ENCODE peak calls at places on chromosomes 2 and 18, in six cellular contexts. One of them, this sample, is unnamed.

GRCh38 chr2:55097083-55097461 is 46.8 kb upstream of the RTN4 start:
- DNase-seq in EL: peak
- DNase-seq in neuronal stem cell: no peak
- DNase-seq in kidney: no peak
- DNase-seq in NCI-H146: no peak
- DNase-seq in adrenal gland: peak
- DNase-seq in this sample: no peak

GRCh38 chr2:225748606-225749005 is 349.1 kb downstream of the NYAP2 start:
- DNase-seq in EL: no peak
- DNase-seq in neuronal stem cell: no peak
- DNase-seq in kidney: no peak
- DNase-seq in NCI-H146: no peak
- DNase-seq in adrenal gland: no peak
- DNase-seq in this sample: no peak

GRCh38 chr18:44133483-44133882 is 547.2 kb upstream of the SETBP1 start:
- DNase-seq in EL: no peak
- DNase-seq in neuronal stem cell: no peak
- DNase-seq in kidney: no peak
- DNase-seq in NCI-H146: no peak
- DNase-seq in adrenal gland: no peak
- DNase-seq in this sample: no peak

GRCh38 chr18:35114305-35114704 is 73.1 kb downstream of the MAPRE2 start:
- DNase-seq in EL: no peak
- DNase-seq in neuronal stem cell: no peak
- DNase-seq in kidney: no peak
- DNase-seq in NCI-H146: no peak
- DNase-seq in adrenal gland: no peak
- DNase-seq in this sample: no peak

GRCh38 chr18:706438-706837 is 6.0 kb downstream of the ENOSF1 start:
- DNase-seq in EL: no peak
- DNase-seq in neuronal stem cell: no peak
- DNase-seq in kidney: no peak
- DNase-seq in NCI-H146: no peak
- DNase-seq in adrenal gland: no peak
- DNase-seq in this sample: no peak

GRCh38 chr2:231162036-231162345 is 36.4 kb upstream of the ARMC9 start:
- DNase-seq in EL: peak
- DNase-seq in neuronal stem cell: no peak
- DNase-seq in kidney: no peak
- DNase-seq in NCI-H146: no peak
- DNase-seq in adrenal gland: no peak
- DNase-seq in this sample: no peak

GRCh38 chr2:168424112-168424951 is 31.7 kb upstream of the CERS6 start:
- DNase-seq in EL: no peak
- DNase-seq in neuronal stem cell: no peak
- DNase-seq in kidney: no peak
- DNase-seq in NCI-H146: peak
- DNase-seq in adrenal gland: no peak
- DNase-seq in this sample: no peak

GRCh38 chr2:181396575-181397062 is 60.6 kb upstream of the ITGA4 start:
- DNase-seq in EL: peak
- DNase-seq in neuronal stem cell: no peak
- DNase-seq in kidney: no peak
- DNase-seq in NCI-H146: no peak
- DNase-seq in adrenal gland: no peak
- DNase-seq in this sample: no peak

GRCh38 chr2:138219961-138220360 is 255.7 kb downstream of the HNMT start:
- DNase-seq in EL: no peak
- DNase-seq in neuronal stem cell: no peak
- DNase-seq in kidney: no peak
- DNase-seq in NCI-H146: peak
- DNase-seq in adrenal gland: no peak
- DNase-seq in this sample: no peak

GRCh38 chr2:12895017-12895416 is 178.3 kb downstream of the TRIB2 start:
- DNase-seq in EL: no peak
- DNase-seq in neuronal stem cell: no peak
- DNase-seq in kidney: no peak
- DNase-seq in NCI-H146: no peak
- DNase-seq in adrenal gland: no peak
- DNase-seq in this sample: no peak

GRCh38 chr2:23456881-23457760 is 72.1 kb downstream of the KLHL29 start:
- DNase-seq in EL: peak
- DNase-seq in neuronal stem cell: no peak
- DNase-seq in kidney: no peak
- DNase-seq in NCI-H146: no peak
- DNase-seq in adrenal gland: peak
- DNase-seq in this sample: no peak

GRCh38 chr2:160073284-160073888 is 11.0 kb upstream of the PLA2R1 start:
- DNase-seq in EL: no peak
- DNase-seq in neuronal stem cell: no peak
- DNase-seq in kidney: no peak
- DNase-seq in NCI-H146: no peak
- DNase-seq in adrenal gland: no peak
- DNase-seq in this sample: no peak

GRCh38 chr2:122525341-122525740 is 769.9 kb downstream of the TSN start:
- DNase-seq in EL: no peak
- DNase-seq in neuronal stem cell: no peak
- DNase-seq in kidney: no peak
- DNase-seq in NCI-H146: no peak
- DNase-seq in adrenal gland: no peak
- DNase-seq in this sample: no peak

GRCh38 chr18:31983020-31983419 is 35.6 kb upstream of the RNF125 start:
- DNase-seq in EL: no peak
- DNase-seq in neuronal stem cell: no peak
- DNase-seq in kidney: no peak
- DNase-seq in NCI-H146: no peak
- DNase-seq in adrenal gland: no peak
- DNase-seq in this sample: no peak

GRCh38 chr2:196079052-196079451 is 10.4 kb upstream of the DNAH7 start:
- DNase-seq in EL: peak
- DNase-seq in neuronal stem cell: no peak
- DNase-seq in kidney: no peak
- DNase-seq in NCI-H146: no peak
- DNase-seq in adrenal gland: no peak
- DNase-seq in this sample: no peak

GRCh38 chr2:54574107-54574859 is 118.2 kb downstream of the SPTBN1 start:
- DNase-seq in EL: no peak
- DNase-seq in neuronal stem cell: no peak
- DNase-seq in kidney: peak
- DNase-seq in NCI-H146: peak
- DNase-seq in adrenal gland: peak
- DNase-seq in this sample: no peak

GRCh38 chr2:40332096-40332826 is 119.6 kb downstream of the SLC8A1 start:
- DNase-seq in EL: peak
- DNase-seq in neuronal stem cell: no peak
- DNase-seq in kidney: no peak
- DNase-seq in NCI-H146: no peak
- DNase-seq in adrenal gland: peak
- DNase-seq in this sample: no peak

GRCh38 chr2:157190151-157190550 is 67.4 kb upstream of the GALNT5 start:
- DNase-seq in EL: peak
- DNase-seq in neuronal stem cell: no peak
- DNase-seq in kidney: no peak
- DNase-seq in NCI-H146: no peak
- DNase-seq in adrenal gland: no peak
- DNase-seq in this sample: no peak

GRCh38 chr2:61789807-61790602 is 63.9 kb downstream of the FAM161A start:
- DNase-seq in EL: no peak
- DNase-seq in neuronal stem cell: no peak
- DNase-seq in kidney: no peak
- DNase-seq in NCI-H146: no peak
- DNase-seq in adrenal gland: no peak
- DNase-seq in this sample: no peak

GRCh38 chr2:29109246-29109645 is 6.0 kb upstream of the CLIP4 start:
- DNase-seq in EL: no peak
- DNase-seq in neuronal stem cell: no peak
- DNase-seq in kidney: no peak
- DNase-seq in NCI-H146: no peak
- DNase-seq in adrenal gland: no peak
- DNase-seq in this sample: no peak

GRCh38 chr18:12604445-12605007 is 53.4 kb downstream of the SPIRE1 start:
- DNase-seq in EL: no peak
- DNase-seq in neuronal stem cell: no peak
- DNase-seq in kidney: no peak
- DNase-seq in NCI-H146: no peak
- DNase-seq in adrenal gland: no peak
- DNase-seq in this sample: no peak

GRCh38 chr2:143428700-143429099 is 299.5 kb downstream of the ARHGAP15 start:
- DNase-seq in EL: peak
- DNase-seq in neuronal stem cell: no peak
- DNase-seq in kidney: no peak
- DNase-seq in NCI-H146: no peak
- DNase-seq in adrenal gland: no peak
- DNase-seq in this sample: no peak

GRCh38 chr18:56200381-56200831 is 438.0 kb downstream of the TXNL1 start:
- DNase-seq in EL: peak
- DNase-seq in neuronal stem cell: no peak
- DNase-seq in kidney: no peak
- DNase-seq in NCI-H146: no peak
- DNase-seq in adrenal gland: no peak
- DNase-seq in this sample: no peak

GRCh38 chr18:27447530-27447929 is 262.4 kb upstream of the CHST9 start:
- DNase-seq in EL: no peak
- DNase-seq in neuronal stem cell: no peak
- DNase-seq in kidney: no peak
- DNase-seq in NCI-H146: peak
- DNase-seq in adrenal gland: no peak
- DNase-seq in this sample: no peak

GRCh38 chr18:31274915-31275314 is 43.0 kb upstream of the DSG1 start:
- DNase-seq in EL: no peak
- DNase-seq in neuronal stem cell: no peak
- DNase-seq in kidney: no peak
- DNase-seq in NCI-H146: no peak
- DNase-seq in adrenal gland: no peak
- DNase-seq in this sample: peak

GRCh38 chr2:29753676-29754444 is 167.5 kb downstream of the ALK start:
- DNase-seq in EL: peak
- DNase-seq in neuronal stem cell: no peak
- DNase-seq in kidney: no peak
- DNase-seq in NCI-H146: no peak
- DNase-seq in adrenal gland: no peak
- DNase-seq in this sample: no peak

GRCh38 chr2:40592223-40592622 is 140.3 kb upstream of the SLC8A1 start:
- DNase-seq in EL: no peak
- DNase-seq in neuronal stem cell: peak
- DNase-seq in kidney: no peak
- DNase-seq in NCI-H146: peak
- DNase-seq in adrenal gland: no peak
- DNase-seq in this sample: no peak

GRCh38 chr2:196988599-196988998 is 62.1 kb upstream of the PGAP1 start:
- DNase-seq in EL: no peak
- DNase-seq in neuronal stem cell: no peak
- DNase-seq in kidney: no peak
- DNase-seq in NCI-H146: no peak
- DNase-seq in adrenal gland: no peak
- DNase-seq in this sample: no peak

GRCh38 chr2:94997981-94998920 is 27.3 kb upstream of the MAL start:
- DNase-seq in EL: no peak
- DNase-seq in neuronal stem cell: no peak
- DNase-seq in kidney: peak
- DNase-seq in NCI-H146: peak
- DNase-seq in adrenal gland: no peak
- DNase-seq in this sample: peak

GRCh38 chr2:200913654-200914053 is 24.5 kb downstream of the NIF3L1 start:
- DNase-seq in EL: peak
- DNase-seq in neuronal stem cell: no peak
- DNase-seq in kidney: no peak
- DNase-seq in NCI-H146: no peak
- DNase-seq in adrenal gland: no peak
- DNase-seq in this sample: no peak

GRCh38 chr2:189024861-189025618 is 50.9 kb downstream of the COL3A1 start:
- DNase-seq in EL: no peak
- DNase-seq in neuronal stem cell: no peak
- DNase-seq in kidney: no peak
- DNase-seq in NCI-H146: no peak
- DNase-seq in adrenal gland: no peak
- DNase-seq in this sample: no peak

GRCh38 chr2:156452971-156453370 is 16.8 kb downstream of the GPD2 start:
- DNase-seq in EL: no peak
- DNase-seq in neuronal stem cell: no peak
- DNase-seq in kidney: no peak
- DNase-seq in NCI-H146: no peak
- DNase-seq in adrenal gland: no peak
- DNase-seq in this sample: no peak

GRCh38 chr2:223122706-223123265 is 70.8 kb downstream of the KCNE4 start:
- DNase-seq in EL: no peak
- DNase-seq in neuronal stem cell: no peak
- DNase-seq in kidney: no peak
- DNase-seq in NCI-H146: peak
- DNase-seq in adrenal gland: no peak
- DNase-seq in this sample: no peak

GRCh38 chr2:58921676-58922075 is 680.6 kb upstream of the FANCL start:
- DNase-seq in EL: peak
- DNase-seq in neuronal stem cell: no peak
- DNase-seq in kidney: no peak
- DNase-seq in NCI-H146: no peak
- DNase-seq in adrenal gland: no peak
- DNase-seq in this sample: no peak

GRCh38 chr2:52964916-52965530 is 802.6 kb upstream of the CHAC2 start:
- DNase-seq in EL: no peak
- DNase-seq in neuronal stem cell: no peak
- DNase-seq in kidney: no peak
- DNase-seq in NCI-H146: no peak
- DNase-seq in adrenal gland: no peak
- DNase-seq in this sample: no peak

GRCh38 chr2:178256382-178257053 is 62.2 kb downstream of the OSBPL6 start:
- DNase-seq in EL: no peak
- DNase-seq in neuronal stem cell: no peak
- DNase-seq in kidney: no peak
- DNase-seq in NCI-H146: no peak
- DNase-seq in adrenal gland: no peak
- DNase-seq in this sample: no peak

GRCh38 chr18:3041857-3042256 is 28.9 kb upstream of the LPIN2 start:
- DNase-seq in EL: no peak
- DNase-seq in neuronal stem cell: no peak
- DNase-seq in kidney: no peak
- DNase-seq in NCI-H146: no peak
- DNase-seq in adrenal gland: no peak
- DNase-seq in this sample: no peak

GRCh38 chr2:24883946-24884345 is 36.1 kb downstream of the ADCY3 start:
- DNase-seq in EL: no peak
- DNase-seq in neuronal stem cell: no peak
- DNase-seq in kidney: no peak
- DNase-seq in NCI-H146: no peak
- DNase-seq in adrenal gland: peak
- DNase-seq in this sample: no peak